ENCODE peak calls at places on chromosomes 16 and 17, in seven cellular contexts. U, O, M, K, S, G and L are unnamed samples.

GRCh38 chr17:76390003-76390421 is 5.6 kb downstream of the SPHK1 start:
- DNase-seq in O (no peak), G (no peak), U (no peak), S (no peak), M (no peak), K (peak), L (no peak)

GRCh38 chr16:10232757-10233156 is 50.5 kb upstream of the GRIN2A start:
- DNase-seq in O (no peak), M (no peak), G (no peak), U (no peak), K (no peak), S (no peak), L (no peak)

GRCh38 chr16:86635181-86635580 is 56.8 kb downstream of the FOXL1 start:
- DNase-seq in G (no peak), O (no peak), S (no peak), K (no peak), M (no peak), U (no peak), L (no peak)

GRCh38 chr16:85319208-85319983 is 207.1 kb upstream of the CIBAR2 start:
- DNase-seq in M (no peak), G (no peak), U (no peak), S (no peak), O (no peak), K (no peak), L (no peak)

GRCh38 chr17:41538565-41538991 is 10.5 kb upstream of the KRT19 start:
- DNase-seq in G (no peak), M (no peak), K (no peak), U (no peak), S (no peak), O (no peak), L (no peak)

GRCh38 chr16:66130296-66130910 is 236.1 kb upstream of the CDH5 start:
- DNase-seq in M (no peak), G (no peak), U (no peak), K (no peak), S (no peak), O (no peak), L (no peak)

GRCh38 chr16:17246577-17246885 is 224.2 kb downstream of the XYLT1 start:
- DNase-seq in O (no peak), U (no peak), G (no peak), S (no peak), M (no peak), K (no peak), L (no peak)

GRCh38 chr16:71343078-71343477 is 15.4 kb upstream of the CALB2 start:
- DNase-seq in K (no peak), S (no peak), O (no peak), G (no peak), M (no peak), U (no peak), L (no peak)

GRCh38 chr17:19753049-19753444 is 4.9 kb upstream of the ALDH3A1 start:
- DNase-seq in U (no peak), K (no peak), O (no peak), M (no peak), S (peak), G (no peak), L (no peak)

GRCh38 chr17:50221500-50222480 is 20.4 kb upstream of the COL1A1 start:
- DNase-seq in S (no peak), K (no peak), M (no peak), O (no peak), U (no peak), G (no peak), L (no peak)

GRCh38 chr16:17638134-17638533 is 167.4 kb upstream of the XYLT1 start:
- DNase-seq in G (no peak), S (no peak), O (no peak), M (no peak), K (no peak), U (no peak), L (no peak)

GRCh38 chr17:77473615-77474226 is 333.0 kb downstream of the SEC14L1 start:
- DNase-seq in K (no peak), G (no peak), M (no peak), S (no peak), O (no peak), U (no peak), L (no peak)

GRCh38 chr16:81451753-81452680 is 7.4 kb downstream of the CMIP start:
- DNase-seq in U (no peak), S (no peak), M (no peak), K (peak), O (no peak), G (no peak), L (no peak)

GRCh38 chr16:5042574-5043171 is 8.9 kb upstream of the NAGPA start:
- DNase-seq in K (peak), M (no peak), O (no peak), G (no peak), U (no peak), S (no peak), L (no peak)

GRCh38 chr17:66340720-66341119 is 38.3 kb downstream of the PRKCA start:
- DNase-seq in G (no peak), O (no peak), U (no peak), S (no peak), K (no peak), M (no peak), L (no peak)

GRCh38 chr17:20852541-20853370 is 190.1 kb downstream of the USP22 start:
- DNase-seq in O (peak), M (no peak), U (no peak), S (peak), K (no peak), G (no peak), L (no peak)

GRCh38 chr16:85611455-85612190 is 1.5 kb upstream of the GSE1 start:
- DNase-seq in M (no peak), G (no peak), K (peak), O (peak), U (peak), S (peak), L (no peak)

GRCh38 chr17:61411114-61411943 is 11.7 kb downstream of the TBX2 start:
- DNase-seq in K (no peak), M (no peak), S (peak), G (peak), O (peak), U (no peak), L (peak)

GRCh38 chr17:30323895-30324319 is 9.9 kb downstream of the TMIGD1 start:
- DNase-seq in K (no peak), O (no peak), U (no peak), G (no peak), M (no peak), S (no peak), L (no peak)

GRCh38 chr16:58859958-58860669 is 126.0 kb upstream of the GOT2 start:
- DNase-seq in U (peak), M (no peak), S (peak), K (no peak), O (no peak), G (no peak), L (no peak)

GRCh38 chr16:20339744-20340143 is 12.4 kb upstream of the GP2 start:
- DNase-seq in S (no peak), K (no peak), U (no peak), O (no peak), G (no peak), M (no peak), L (no peak)

GRCh38 chr16:57610611-57611010 is 17.8 kb upstream of the ADGRG1 start:
- DNase-seq in U (no peak), K (no peak), S (no peak), O (peak), G (no peak), M (no peak), L (no peak)

GRCh38 chr17:31394544-31394943 is 3.1 kb downstream of the RAB11FIP4 start:
- DNase-seq in O (peak), S (no peak), U (peak), G (peak), K (peak), M (no peak), L (no peak)

GRCh38 chr16:4081035-4081434 is 35.2 kb downstream of the ADCY9 start:
- DNase-seq in M (no peak), O (no peak), G (no peak), S (no peak), U (no peak), K (no peak), L (no peak)

GRCh38 chr16:49931931-49932330 is 76.0 kb upstream of the ZNF423 start:
- DNase-seq in S (no peak), U (no peak), K (no peak), O (no peak), M (no peak), G (no peak), L (no peak)

GRCh38 chr17:63433746-63434591 is 12.1 kb downstream of the CYB561 start:
- DNase-seq in U (no peak), M (no peak), S (peak), O (no peak), K (no peak), G (no peak), L (no peak)

GRCh38 chr17:46262271-46262670 is 32.7 kb upstream of the LRRC37A start:
- DNase-seq in K (no peak), S (no peak), U (no peak), M (no peak), O (no peak), G (no peak), L (no peak)

GRCh38 chr16:57775661-57776469 is 26.4 kb downstream of the KIFC3 start:
- DNase-seq in K (peak), O (peak), S (peak), M (no peak), G (no peak), U (no peak), L (no peak)

GRCh38 chr16:86300746-86301480 is 209.4 kb upstream of the FOXF1 start:
- DNase-seq in G (no peak), S (no peak), O (no peak), M (no peak), U (no peak), K (no peak), L (no peak)

GRCh38 chr16:17397499-17397891 is 73.3 kb downstream of the XYLT1 start:
- DNase-seq in M (no peak), G (no peak), S (peak), U (peak), K (peak), O (no peak), L (no peak)

GRCh38 chr17:42553161-42553818 is 567 bp downstream of the HSD17B1 start:
- DNase-seq in S (peak), G (no peak), O (no peak), U (peak), M (no peak), K (no peak), L (no peak)
- TF ChIP-seq TAF1 in S (no peak), G (no peak), O (no peak), U (peak), M (no peak), K (no peak), L (no peak)

DNA sequence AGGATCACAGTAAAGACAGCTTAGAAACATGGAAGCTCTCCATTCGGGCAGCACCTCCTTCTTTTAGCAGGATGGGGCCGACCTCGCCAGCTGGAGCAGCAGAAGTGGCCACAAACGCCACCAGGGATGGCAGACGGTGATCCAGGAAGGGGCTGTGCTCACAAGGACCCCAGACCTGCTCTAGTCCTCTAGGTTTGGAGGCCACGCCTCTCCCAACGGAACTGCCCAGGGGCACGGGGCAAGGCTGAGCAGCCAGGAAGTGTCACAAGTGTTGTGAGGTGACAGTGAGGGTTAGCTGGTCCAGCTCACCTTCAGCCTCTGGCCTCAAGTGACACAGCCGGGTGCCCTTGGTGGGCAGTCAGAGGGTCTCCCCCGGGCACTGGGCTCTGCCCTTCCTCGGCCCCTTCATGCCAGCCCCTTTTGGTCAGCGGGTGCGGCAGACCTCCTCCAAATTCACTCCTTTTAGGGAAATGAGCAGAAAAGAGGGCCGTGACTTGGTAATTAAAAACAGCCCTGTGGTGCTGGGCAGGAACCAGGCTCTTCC is 20.4 kb downstream of the CEP295NL start:
- DNase-seq in G (no peak), K (no peak), U (no peak), O (no peak), M (no peak), S (peak), L (no peak)
- TF ChIP-seq POLR2AphosphoS5 in G (no peak), K (no peak), U (no peak), O (no peak), M (no peak), S (peak), L (no peak)

DNA sequence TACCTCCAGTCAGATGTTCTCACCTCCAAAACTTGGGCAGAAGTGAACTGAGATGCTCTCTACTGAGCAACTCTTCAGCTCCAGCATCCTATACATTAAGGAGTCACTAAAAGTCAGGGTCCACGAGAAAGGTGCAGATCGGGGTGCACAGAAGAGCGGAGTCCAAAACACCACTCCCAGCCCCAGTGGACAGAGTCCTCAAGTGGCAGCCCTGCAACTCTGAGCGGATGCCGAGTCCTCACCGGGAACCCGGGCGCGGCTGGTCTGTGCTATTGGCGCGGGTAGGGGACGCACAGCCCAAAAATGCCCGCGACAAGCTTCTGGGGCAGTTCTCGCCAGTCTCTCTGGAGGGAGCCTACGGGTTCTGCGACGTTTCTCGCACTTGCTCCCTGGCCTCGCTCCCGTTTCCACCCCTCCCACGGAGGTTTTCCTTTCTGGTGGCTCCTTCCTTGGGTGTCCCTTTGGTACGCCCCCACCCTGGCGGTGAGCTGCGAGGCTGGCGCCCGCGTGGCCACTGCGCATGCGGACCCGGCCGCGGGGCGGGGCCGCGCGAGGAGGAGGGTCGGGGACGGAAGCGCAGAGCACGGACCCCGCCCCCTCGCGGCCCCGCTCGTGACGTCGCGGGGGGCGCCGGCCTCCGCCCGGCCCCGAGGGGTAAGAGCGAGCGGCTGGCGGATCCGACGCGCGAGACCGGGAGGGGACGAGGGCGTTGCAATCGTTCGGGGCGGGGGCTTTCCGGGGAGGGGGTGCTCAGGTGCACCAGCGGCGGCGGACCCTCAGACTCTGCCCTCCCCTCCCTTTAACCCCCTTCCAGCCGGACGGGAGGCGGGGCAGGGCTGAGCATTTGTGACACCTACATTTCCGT is at the start of gene TMEM219:
- DNase-seq in K (peak), S (peak), U (peak), M (peak), G (peak), O (peak), L (peak)
- TF ChIP-seq TAF1 in K (peak), S (peak), U (peak), M (peak), G (peak), O (peak), L (peak)

GRCh38 chr16:78675312-78675711 is 575.9 kb downstream of the WWOX start:
- DNase-seq in O (no peak), U (no peak), G (no peak), K (peak), S (no peak), M (no peak), L (no peak)
- TF ChIP-seq POLR2AphosphoS5 in O (no peak), U (no peak), G (no peak), K (no peak), S (no peak), M (no peak), L (no peak)

DNA sequence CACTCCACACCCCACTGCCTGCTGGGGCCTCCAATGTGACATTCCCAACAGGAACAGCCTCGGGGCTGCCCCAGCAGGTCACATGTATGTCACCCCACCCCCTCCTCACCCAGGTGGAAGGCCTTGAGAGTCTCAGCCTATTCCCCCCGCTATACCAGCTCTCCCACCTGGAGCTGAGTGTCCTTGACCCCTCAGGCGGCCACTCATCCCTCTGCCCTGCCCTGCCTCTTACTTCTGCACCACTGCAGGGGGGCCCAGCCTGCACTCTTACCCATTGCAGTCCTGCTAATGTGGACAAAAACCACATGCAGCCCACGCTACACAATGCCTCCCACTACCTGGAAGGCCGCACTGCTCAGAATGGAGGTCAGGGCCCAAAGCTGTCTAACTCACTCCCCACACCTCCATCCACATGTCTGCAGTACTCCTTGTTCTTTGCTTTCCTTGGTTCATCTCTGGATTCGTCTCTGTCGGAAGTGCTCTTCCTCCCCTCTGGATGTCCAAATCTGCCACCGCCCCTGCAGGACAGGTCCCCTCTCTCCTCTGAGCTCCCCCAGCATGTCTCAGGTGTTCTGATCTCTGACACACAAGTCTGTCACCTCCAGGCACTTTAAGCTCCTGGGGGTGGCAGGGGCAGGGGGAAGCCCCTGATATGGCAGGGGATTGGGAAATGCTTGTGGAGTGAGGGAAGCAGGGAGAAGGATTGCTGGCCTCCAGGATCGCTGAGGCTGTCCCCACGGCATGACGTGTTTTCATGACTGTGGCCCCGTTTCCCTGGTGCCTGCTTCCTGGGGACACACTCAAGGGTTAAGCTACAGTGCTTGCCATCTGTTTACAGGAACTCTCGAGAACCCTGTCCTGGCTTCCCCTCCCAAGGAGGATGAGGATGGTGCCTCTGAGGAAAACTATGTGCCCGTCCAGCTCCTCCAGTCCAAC is 20.8 kb downstream of the TRPV2 start:
- DNase-seq in K (no peak), O (no peak), S (no peak), M (no peak), U (no peak), G (no peak), L (no peak)
- TF ChIP-seq TAF1 in K (peak), O (no peak), S (no peak), M (no peak), U (no peak), G (no peak), L (no peak)

DNA sequence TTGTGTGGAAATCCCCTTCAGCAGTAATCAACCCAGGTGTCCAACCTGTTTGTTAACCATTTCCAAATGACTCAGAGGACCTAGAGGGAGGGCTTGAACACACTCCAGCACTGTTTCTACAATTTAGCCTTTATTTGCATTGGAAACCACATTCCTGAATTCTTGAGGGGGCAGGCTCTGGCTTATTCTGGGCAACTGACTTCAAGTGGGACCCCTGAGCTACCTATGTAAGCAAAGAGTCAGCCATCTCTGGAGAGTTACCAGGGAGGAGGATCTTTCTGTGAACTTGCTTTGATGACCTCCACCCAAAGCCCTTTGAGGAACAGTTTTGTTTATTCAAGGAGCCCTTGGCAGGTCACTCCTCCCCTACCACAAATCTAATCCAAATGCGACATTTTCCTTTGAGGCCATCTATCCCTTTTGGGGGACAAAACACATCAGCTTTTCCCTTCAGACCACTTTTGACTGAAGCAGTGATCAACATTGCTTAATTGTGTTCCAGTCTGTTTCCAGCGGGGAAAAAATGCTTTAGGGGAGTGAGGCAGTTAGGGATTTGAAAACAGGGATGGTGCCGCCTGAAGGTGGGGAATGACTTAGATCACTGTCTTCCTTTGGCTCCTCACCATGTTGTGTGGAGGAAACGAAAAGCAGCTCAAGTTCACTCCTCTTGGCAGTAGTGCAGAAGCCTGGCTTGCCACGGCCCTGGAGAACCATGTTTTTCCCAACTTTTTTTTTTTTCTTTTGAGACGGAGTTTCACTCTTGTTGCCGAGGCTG is 46.2 kb downstream of the TUBD1 start:
- DNase-seq in S (no peak), K (peak), O (no peak), G (peak), M (peak), U (no peak), L (no peak)
- TF ChIP-seq POLR2AphosphoS5 in S (no peak), K (no peak), O (no peak), G (peak), M (peak), U (no peak), L (no peak)

GRCh38 chr17:74078363-74078762 is 125.1 kb upstream of the RPL38 start:
- DNase-seq in U (no peak), M (no peak), K (no peak), G (no peak), O (no peak), S (no peak), L (no peak)

GRCh38 chr17:74080936-74081335 is 122.5 kb upstream of the RPL38 start:
- DNase-seq in G (no peak), K (no peak), U (no peak), O (no peak), S (no peak), M (no peak), L (no peak)

GRCh38 chr17:74086992-74087391 is 116.5 kb upstream of the RPL38 start:
- DNase-seq in U (no peak), G (no peak), O (no peak), M (no peak), K (no peak), S (no peak), L (no peak)

GRCh38 chr17:74085434-74085833 is 118.0 kb upstream of the RPL38 start:
- DNase-seq in U (peak), K (no peak), S (no peak), O (peak), G (no peak), M (no peak), L (no peak)

DNA sequence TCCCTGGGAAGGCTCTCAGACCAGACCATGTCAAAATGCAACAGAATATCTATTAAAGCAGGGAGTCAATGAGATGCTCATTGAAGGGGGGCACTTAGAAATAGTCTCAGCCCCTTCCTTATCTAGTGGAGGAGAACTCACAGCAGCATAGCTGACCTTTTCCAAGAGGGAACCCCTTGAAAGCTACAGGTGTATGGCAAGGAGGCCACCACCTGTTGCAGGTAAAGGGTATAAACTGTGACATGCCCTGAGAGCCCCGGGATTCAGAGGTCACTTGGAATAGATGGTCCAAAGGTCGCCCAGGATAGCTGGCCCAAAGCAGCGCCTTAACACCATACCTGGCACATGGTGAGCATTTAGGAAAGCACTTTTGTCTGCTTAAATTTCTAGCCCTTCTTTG is 120.2 kb upstream of the RPL38 start:
- DNase-seq in U (no peak), K (no peak), G (no peak), S (no peak), M (no peak), O (no peak), L (no peak)
- TF ChIP-seq TAF1 in U (no peak), K (no peak), G (no peak), S (no peak), M (no peak), O (no peak), L (no peak)